ENCODE peak calls at places on chromosome 22, in four cellular contexts. B is lower leg skin, A is AG09309, R is GM12878. X is an unnamed sample.

GRCh38 chr22:22863001-22863400 is 24.6 kb upstream of the IGLL5 start:
- DNase-seq in B (no peak), A (no peak), R (no peak), X (no peak)

GRCh38 chr22:23781065-23781464 is 5.7 kb upstream of the SMARCB1 start:
- DNase-seq in A (no peak), R (no peak), B (no peak), X (no peak)

GRCh38 chr22:19745155-19746133 is 15.1 kb upstream of the TBX1 start:
- DNase-seq in R (no peak), A (no peak), B (no peak), X (no peak)

GRCh38 chr22:38272373-38273134 is at the start of gene TMEM184B:
- DNase-seq in B (peak), R (no peak), A (no peak), X (no peak)

GRCh38 chr22:32777997-32778396 is 23.5 kb upstream of the TIMP3 start:
- DNase-seq in R (no peak), B (no peak), A (no peak), X (no peak)

GRCh38 chr22:24503137-24503850 is 8.2 kb downstream of the UPB1 start:
- DNase-seq in A (no peak), B (no peak), R (peak), X (no peak)

GRCh38 chr22:28955817-28956216 is 72.4 kb downstream of the ZNRF3 start:
- DNase-seq in R (peak), B (peak), A (no peak), X (no peak)

GRCh38 chr22:30717331-30717921 is 22.8 kb downstream of the OSBP2 start:
- DNase-seq in A (peak), R (no peak), B (no peak), X (peak)

GRCh38 chr22:22546490-22546889 is 12.6 kb downstream of the PRAME start:
- DNase-seq in R (no peak), B (no peak), A (no peak), X (no peak)

GRCh38 chr22:36871669-36872081 is 10.9 kb downstream of the NCF4 start:
- DNase-seq in B (no peak), R (no peak), A (no peak), X (no peak)

GRCh38 chr22:19036523-19037273 is 85.5 kb downstream of the DGCR2 start:
- DNase-seq in A (no peak), R (no peak), B (peak), X (no peak)

GRCh38 chr22:18033204-18033998 is 9.0 kb upstream of the MICAL3 start:
- DNase-seq in R (no peak), B (peak), A (no peak), X (no peak)
- TF ChIP-seq CTCF in R (no peak), B (no peak), A (peak), X (peak)

GRCh38 chr22:46866591-46866990 is 104.1 kb downstream of the TBC1D22A start:
- DNase-seq in A (peak), B (no peak), R (no peak), X (no peak)
- H3K4me3 ChIP-seq in A (no peak), B (no peak), R (no peak), X (no peak)

GRCh38 chr22:45102896-45103420 is 60.8 kb upstream of the NUP50 start:
- DNase-seq in A (no peak), R (no peak), B (no peak), X (no peak)

GRCh38 chr22:45099961-45100360 is 63.8 kb upstream of the NUP50 start:
- DNase-seq in B (no peak), A (no peak), R (no peak), X (no peak)

GRCh38 chr22:45104313-45104712 is 59.4 kb upstream of the NUP50 start:
- DNase-seq in R (no peak), B (no peak), A (no peak), X (no peak)

GRCh38 chr22:45103756-45104155 is 60.0 kb upstream of the NUP50 start:
- DNase-seq in R (no peak), A (no peak), B (no peak), X (no peak)

GRCh38 chr22:45101828-45102227 is 61.9 kb upstream of the NUP50 start:
- DNase-seq in A (no peak), R (no peak), B (peak), X (no peak)
- TF ChIP-seq CTCF in A (peak), R (peak), B (no peak), X (peak)

DNA sequence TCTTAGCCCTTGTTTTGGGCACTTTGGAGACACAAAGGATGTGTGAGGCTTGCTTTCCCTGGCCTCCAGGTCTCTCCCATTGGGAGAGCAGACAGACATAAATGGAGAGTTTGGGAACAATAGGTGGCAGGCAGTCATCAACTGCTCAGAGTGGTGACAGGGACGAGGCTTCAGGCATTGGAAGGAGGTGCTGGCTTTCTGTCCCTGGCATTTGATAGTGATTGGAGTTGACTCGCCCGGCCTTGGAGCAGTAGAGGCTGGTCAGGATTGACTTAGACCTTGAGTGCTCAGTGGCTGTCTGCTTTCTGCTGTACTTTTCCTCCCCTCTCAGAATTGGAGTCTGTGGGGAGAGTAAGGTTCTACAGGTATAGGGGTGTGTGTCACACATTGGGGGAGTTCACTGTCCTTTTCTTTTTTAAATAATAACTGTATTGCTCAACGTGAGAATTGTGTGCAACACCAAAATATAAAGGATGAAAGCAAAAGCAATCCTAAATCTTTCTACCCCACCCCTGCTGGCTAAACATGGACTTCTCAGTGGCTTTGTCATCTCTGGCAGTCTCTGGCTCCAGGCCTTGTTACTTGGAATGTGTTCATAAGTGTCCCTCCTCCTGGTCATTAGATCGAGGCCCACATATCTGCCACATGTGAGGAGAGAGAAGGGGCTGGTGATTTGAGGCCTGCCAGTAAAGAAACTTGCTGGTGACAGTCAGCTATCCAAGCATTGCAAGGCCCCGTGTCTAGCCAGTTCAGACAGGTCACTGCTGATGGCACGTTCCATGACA is 21.1 kb downstream of the SHISA8 start:
- DNase-seq in A (no peak), R (no peak), B (no peak), X (no peak)
- H3K4me3 ChIP-seq in A (no peak), R (no peak), B (no peak), X (no peak)